ENCODE peak calls at places on chromosomes 6 and 20, in five cellular contexts. F is pancreas; R is NAMALWA; W is activated CD8-positive, alpha-beta memory T cell treated with anti-CD3 and anti-CD28 coated beads for 1 hour; Y is RPMI7951. K is an unnamed sample.

GRCh38 chr20:36845288-36845969 is 30.5 kb upstream of the TLDC2 start:
- DNase-seq in F (no peak), R (peak), W (no peak), Y (no peak), K (no peak)

GRCh38 chr6:139291813-139292619 is at the start of gene TXLNB:
- DNase-seq in F (no peak), R (peak), W (peak), Y (peak), K (peak)

GRCh38 chr6:36127462-36128016 is 2.8 kb upstream of the MAPK13 start:
- DNase-seq in F (no peak), R (no peak), W (no peak), Y (peak), K (peak)

GRCh38 chr6:87922191-87922946 is 125.3 kb upstream of the SPACA1 start:
- DNase-seq in F (no peak), R (peak), W (no peak), Y (no peak), K (no peak)

GRCh38 chr20:17845701-17846475 is 122.7 kb downstream of the SNX5 start:
- DNase-seq in F (peak), R (no peak), W (no peak), Y (peak), K (no peak)

GRCh38 chr6:1313755-1314503 is 2.0 kb downstream of the FOXQ1 start:
- DNase-seq in F (peak), R (no peak), W (no peak), Y (no peak), K (no peak)

GRCh38 chr6:67615796-67616195 is 1019.3 kb upstream of the ADGRB3 start:
- DNase-seq in F (no peak), R (no peak), W (no peak), Y (no peak), K (no peak)

GRCh38 chr20:36092424-36093024 is 62.0 kb upstream of the EPB41L1 start:
- DNase-seq in F (peak), R (no peak), W (no peak), Y (no peak), K (peak)

GRCh38 chr20:23061713-23062561 is 12.5 kb upstream of the THBD start:
- DNase-seq in F (no peak), R (peak), W (no peak), Y (peak), K (peak)

GRCh38 chr20:42197599-42197998 is 579.4 kb upstream of the CHD6 start:
- DNase-seq in F (no peak), R (no peak), W (no peak), Y (no peak), K (no peak)

GRCh38 chr20:60966766-60967165 is 285.3 kb upstream of the CDH4 start:
- DNase-seq in F (no peak), R (no peak), W (no peak), Y (no peak), K (no peak)

GRCh38 chr6:159042824-159043181 is 2.0 kb downstream of the TAGAP start:
- DNase-seq in F (no peak), R (no peak), W (no peak), Y (no peak), K (no peak)

GRCh38 chr6:17032595-17033591 is 69.0 kb upstream of the STMND1 start:
- DNase-seq in F (no peak), R (no peak), W (no peak), Y (peak), K (peak)

GRCh38 chr6:116100419-116101297 is at the start of gene NT5DC1:
- DNase-seq in F (peak), R (peak), W (peak), Y (peak), K (peak)

GRCh38 chr6:27776504-27776903 is 135.7 kb downstream of the OR2B2 start:
- DNase-seq in F (no peak), R (no peak), W (no peak), Y (no peak), K (no peak)

GRCh38 chr6:132060591-132060990 is 109.4 kb upstream of the CCN2 start:
- DNase-seq in F (no peak), R (peak), W (no peak), Y (peak), K (no peak)

GRCh38 chr20:36305602-36306556 is at the start of gene DLGAP4:
- DNase-seq in F (peak), R (no peak), W (no peak), Y (no peak), K (no peak)

GRCh38 chr20:32465092-32465900 is 107.2 kb downstream of the ASXL1 start:
- DNase-seq in F (peak), R (no peak), W (no peak), Y (no peak), K (peak)

GRCh38 chr20:62928246-62928939 is 2.1 kb upstream of the DIDO1 start:
- DNase-seq in F (no peak), R (no peak), W (no peak), Y (no peak), K (peak)

GRCh38 chr6:132404736-132405135 is 3.5 kb upstream of the MOXD1 start:
- DNase-seq in F (no peak), R (no peak), W (no peak), Y (no peak), K (no peak)

GRCh38 chr6:168495133-168495532 is 54.1 kb downstream of the SMOC2 start:
- DNase-seq in F (no peak), R (no peak), W (no peak), Y (no peak), K (no peak)

GRCh38 chr6:11551053-11551452 is 13.5 kb downstream of the TMEM170B start:
- DNase-seq in F (no peak), R (no peak), W (no peak), Y (no peak), K (no peak)

GRCh38 chr20:58017237-58017969 is 211.1 kb downstream of the ANKRD60 start:
- DNase-seq in F (no peak), R (no peak), W (no peak), Y (peak), K (no peak)

GRCh38 chr6:162942860-162943259 is 215.1 kb downstream of the PACRG start:
- DNase-seq in F (no peak), R (no peak), W (no peak), Y (peak), K (no peak)

GRCh38 chr20:42986143-42986773 is 203.4 kb downstream of the PTPRT start:
- DNase-seq in F (no peak), R (no peak), W (no peak), Y (no peak), K (no peak)

GRCh38 chr20:20289331-20289730 is 78.6 kb upstream of the INSM1 start:
- DNase-seq in F (no peak), R (no peak), W (no peak), Y (peak), K (no peak)

GRCh38 chr20:39986231-39986904 is 702.7 kb downstream of the MAFB start:
- DNase-seq in F (no peak), R (no peak), W (no peak), Y (peak), K (peak)

GRCh38 chr6:158488065-158488464 is 71.8 kb upstream of the TMEM181 start:
- DNase-seq in F (no peak), R (no peak), W (no peak), Y (peak), K (no peak)

GRCh38 chr6:44073612-44074382 is 53.5 kb downstream of the MRPL14 start:
- DNase-seq in F (no peak), R (no peak), W (no peak), Y (peak), K (no peak)

GRCh38 chr6:131885237-131885636 is 65.9 kb downstream of the CCN2 start:
- DNase-seq in F (no peak), R (no peak), W (no peak), Y (peak), K (no peak)

GRCh38 chr6:12356983-12357972 is 67.1 kb downstream of the EDN1 start:
- DNase-seq in F (no peak), R (peak), W (no peak), Y (peak), K (no peak)

GRCh38 chr6:1607557-1608221 is 2.0 kb upstream of the FOXC1 start:
- DNase-seq in F (no peak), R (no peak), W (no peak), Y (no peak), K (no peak)

GRCh38 chr6:6890400-6890858 is 217.3 kb upstream of the RREB1 start:
- DNase-seq in F (no peak), R (no peak), W (no peak), Y (no peak), K (peak)

K was measured in left cardiac atrium.